ENCODE peak calls at places on chromosomes 1 and 21, in five cellular contexts. One of them, this sample, is unnamed.

GRCh38 chr1:221439734-221440436 is 302.0 kb downstream of the DUSP10 start:
- DNase-seq in heart right ventricle: peak; percentile 3
- DNase-seq in head of caudate nucleus: no peak
- DNase-seq in nucleus accumbens: no peak
- DNase-seq in GM13977: no peak
- DNase-seq in this sample: peak; percentile 43

GRCh38 chr21:38266732-38267131 is 9.9 kb downstream of the KCNJ15 start:
- DNase-seq in heart right ventricle: no peak
- DNase-seq in head of caudate nucleus: no peak
- DNase-seq in nucleus accumbens: no peak
- DNase-seq in GM13977: no peak
- DNase-seq in this sample: no peak

GRCh38 chr1:230026572-230026971 is 40.5 kb upstream of the GALNT2 start:
- DNase-seq in heart right ventricle: no peak
- DNase-seq in head of caudate nucleus: no peak
- DNase-seq in nucleus accumbens: no peak
- DNase-seq in GM13977: no peak
- DNase-seq in this sample: no peak

GRCh38 chr1:52567943-52568342 is 15.1 kb upstream of the TUT4 start:
- DNase-seq in heart right ventricle: no peak
- DNase-seq in head of caudate nucleus: no peak
- DNase-seq in nucleus accumbens: no peak
- DNase-seq in GM13977: no peak
- DNase-seq in this sample: no peak

GRCh38 chr1:27342391-27342777 is 562 bp downstream of the SYTL1 start:
- DNase-seq in heart right ventricle: no peak
- DNase-seq in head of caudate nucleus: no peak
- DNase-seq in nucleus accumbens: no peak
- DNase-seq in GM13977: no peak
- DNase-seq in this sample: no peak

GRCh38 chr1:15090373-15090772 is 63.2 kb upstream of the TMEM51 start:
- DNase-seq in heart right ventricle: no peak
- DNase-seq in head of caudate nucleus: no peak
- DNase-seq in nucleus accumbens: no peak
- DNase-seq in GM13977: peak; percentile 55
- DNase-seq in this sample: peak; percentile 42

GRCh38 chr1:89531480-89532139 is 7.0 kb downstream of the LRRC8B start:
- DNase-seq in heart right ventricle: no peak
- DNase-seq in head of caudate nucleus: no peak
- DNase-seq in nucleus accumbens: no peak
- DNase-seq in GM13977: no peak
- DNase-seq in this sample: no peak

GRCh38 chr1:25820247-25821111 is 725 bp downstream of the MTFR1L start:
- DNase-seq in heart right ventricle: peak; percentile 54
- DNase-seq in head of caudate nucleus: peak; percentile 75
- DNase-seq in nucleus accumbens: no peak
- DNase-seq in GM13977: peak; percentile 88
- DNase-seq in this sample: peak; percentile 85

GRCh38 chr1:11188858-11189451 is at the start of gene ANGPTL7:
- DNase-seq in heart right ventricle: no peak
- DNase-seq in head of caudate nucleus: no peak
- DNase-seq in nucleus accumbens: no peak
- DNase-seq in GM13977: no peak
- DNase-seq in this sample: no peak

GRCh38 chr1:202563818-202564217 is 146.4 kb downstream of the SYT2 start:
- DNase-seq in heart right ventricle: no peak
- DNase-seq in head of caudate nucleus: no peak
- DNase-seq in nucleus accumbens: no peak
- DNase-seq in GM13977: no peak
- DNase-seq in this sample: no peak

GRCh38 chr1:52399629-52400028 is 4.6 kb downstream of the ORC1 start:
- DNase-seq in heart right ventricle: no peak
- DNase-seq in head of caudate nucleus: no peak
- DNase-seq in nucleus accumbens: no peak
- DNase-seq in GM13977: no peak
- DNase-seq in this sample: no peak

GRCh38 chr1:114610546-114611245 is 29.3 kb upstream of the BCAS2 start:
- DNase-seq in heart right ventricle: no peak
- DNase-seq in head of caudate nucleus: no peak
- DNase-seq in nucleus accumbens: no peak
- DNase-seq in GM13977: no peak
- DNase-seq in this sample: no peak

GRCh38 chr1:53556657-53557227 is 97.5 kb downstream of the DMRTB1 start:
- DNase-seq in heart right ventricle: no peak
- DNase-seq in head of caudate nucleus: no peak
- DNase-seq in nucleus accumbens: no peak
- DNase-seq in GM13977: no peak
- DNase-seq in this sample: no peak

This sample was measured in GM12865.